ENCODE peak calls at places on chromosomes 1 and 21, in ten cellular contexts. One of them, this sample, is unnamed.

GRCh38 chr1:212968385-212968863 is 18.1 kb downstream of the VASH2 start:
- DNase-seq in CD4-positive, alpha-beta T cell: no peak
- DNase-seq in body of pancreas: no peak
- DNase-seq in trophoblast cell: no peak
- DNase-seq in HepG2: no peak
- DNase-seq in cardiac muscle cell: no peak
- DNase-seq in effector memory CD4-positive, alpha-beta T cell: no peak
- DNase-seq in OCI-LY7: no peak
- DNase-seq in left ventricle myocardium inferior: no peak
- DNase-seq in endothelial cell of umbilical vein: no peak
- DNase-seq in this sample: peak; percentile 99

GRCh38 chr1:82388679-82389078 is 587.9 kb downstream of the ADGRL2 start:
- DNase-seq in trophoblast cell: no peak
- DNase-seq in effector memory CD4-positive, alpha-beta T cell: no peak
- DNase-seq in endothelial cell of umbilical vein: peak; percentile 10
- DNase-seq in CD4-positive, alpha-beta T cell: no peak
- DNase-seq in body of pancreas: no peak
- DNase-seq in HepG2: no peak
- DNase-seq in left ventricle myocardium inferior: no peak
- DNase-seq in OCI-LY7: no peak
- DNase-seq in cardiac muscle cell: peak; percentile 71
- DNase-seq in this sample: peak; percentile 58

GRCh38 chr21:38958940-38959685 is 153.4 kb downstream of the ETS2 start:
- DNase-seq in left ventricle myocardium inferior: no peak
- DNase-seq in endothelial cell of umbilical vein: no peak
- DNase-seq in HepG2: peak; percentile 62
- DNase-seq in body of pancreas: no peak
- DNase-seq in effector memory CD4-positive, alpha-beta T cell: no peak
- DNase-seq in cardiac muscle cell: no peak
- DNase-seq in OCI-LY7: no peak
- DNase-seq in trophoblast cell: peak; percentile 44
- DNase-seq in CD4-positive, alpha-beta T cell: no peak
- DNase-seq in this sample: no peak

GRCh38 chr1:167938083-167938482 is 1.2 kb upstream of the MPC2 start:
- DNase-seq in OCI-LY7: no peak
- DNase-seq in trophoblast cell: no peak
- DNase-seq in left ventricle myocardium inferior: no peak
- DNase-seq in HepG2: peak; percentile 12
- DNase-seq in body of pancreas: no peak
- DNase-seq in endothelial cell of umbilical vein: peak; percentile 21
- DNase-seq in CD4-positive, alpha-beta T cell: no peak
- DNase-seq in cardiac muscle cell: peak; percentile 4
- DNase-seq in effector memory CD4-positive, alpha-beta T cell: no peak
- DNase-seq in this sample: no peak

GRCh38 chr1:72062584-72062983 is 219.8 kb downstream of the NEGR1 start:
- DNase-seq in CD4-positive, alpha-beta T cell: no peak
- DNase-seq in OCI-LY7: no peak
- DNase-seq in effector memory CD4-positive, alpha-beta T cell: no peak
- DNase-seq in left ventricle myocardium inferior: no peak
- DNase-seq in cardiac muscle cell: peak; percentile 26
- DNase-seq in trophoblast cell: no peak
- DNase-seq in body of pancreas: no peak
- DNase-seq in endothelial cell of umbilical vein: no peak
- DNase-seq in HepG2: no peak
- DNase-seq in this sample: no peak

GRCh38 chr1:234667891-234668576 is 58.1 kb upstream of the IRF2BP2 start:
- DNase-seq in OCI-LY7: no peak
- DNase-seq in HepG2: no peak
- DNase-seq in trophoblast cell: no peak
- DNase-seq in endothelial cell of umbilical vein: no peak
- DNase-seq in CD4-positive, alpha-beta T cell: no peak
- DNase-seq in left ventricle myocardium inferior: no peak
- DNase-seq in cardiac muscle cell: no peak
- DNase-seq in effector memory CD4-positive, alpha-beta T cell: no peak
- DNase-seq in body of pancreas: no peak
- DNase-seq in this sample: no peak

GRCh38 chr1:7040969-7041368 is 255.7 kb downstream of the CAMTA1 start:
- DNase-seq in HepG2: no peak
- DNase-seq in OCI-LY7: no peak
- DNase-seq in left ventricle myocardium inferior: no peak
- DNase-seq in CD4-positive, alpha-beta T cell: no peak
- DNase-seq in effector memory CD4-positive, alpha-beta T cell: no peak
- DNase-seq in endothelial cell of umbilical vein: no peak
- DNase-seq in body of pancreas: no peak
- DNase-seq in cardiac muscle cell: no peak
- DNase-seq in trophoblast cell: no peak
- DNase-seq in this sample: no peak

GRCh38 chr1:79215311-79215710 is 208.8 kb upstream of the ADGRL4 start:
- DNase-seq in OCI-LY7: no peak
- DNase-seq in cardiac muscle cell: no peak
- DNase-seq in HepG2: no peak
- DNase-seq in effector memory CD4-positive, alpha-beta T cell: no peak
- DNase-seq in endothelial cell of umbilical vein: no peak
- DNase-seq in trophoblast cell: no peak
- DNase-seq in left ventricle myocardium inferior: no peak
- DNase-seq in CD4-positive, alpha-beta T cell: no peak
- DNase-seq in body of pancreas: no peak
- DNase-seq in this sample: no peak

GRCh38 chr1:176770066-176770465 is 307.1 kb downstream of the PAPPA2 start:
- DNase-seq in body of pancreas: no peak
- DNase-seq in cardiac muscle cell: no peak
- DNase-seq in HepG2: no peak
- DNase-seq in CD4-positive, alpha-beta T cell: no peak
- DNase-seq in left ventricle myocardium inferior: no peak
- DNase-seq in effector memory CD4-positive, alpha-beta T cell: no peak
- DNase-seq in endothelial cell of umbilical vein: no peak
- DNase-seq in trophoblast cell: no peak
- DNase-seq in OCI-LY7: no peak
- DNase-seq in this sample: no peak

GRCh38 chr1:91201174-91201573 is 179.3 kb upstream of the ZNF644 start:
- DNase-seq in body of pancreas: no peak
- DNase-seq in cardiac muscle cell: no peak
- DNase-seq in left ventricle myocardium inferior: no peak
- DNase-seq in OCI-LY7: no peak
- DNase-seq in endothelial cell of umbilical vein: no peak
- DNase-seq in CD4-positive, alpha-beta T cell: no peak
- DNase-seq in effector memory CD4-positive, alpha-beta T cell: no peak
- DNase-seq in HepG2: no peak
- DNase-seq in trophoblast cell: no peak
- DNase-seq in this sample: no peak

GRCh38 chr21:36199021-36199420 is 42.4 kb downstream of the DOP1B start:
- DNase-seq in CD4-positive, alpha-beta T cell: no peak
- DNase-seq in cardiac muscle cell: peak; percentile 26
- DNase-seq in left ventricle myocardium inferior: no peak
- DNase-seq in body of pancreas: no peak
- DNase-seq in HepG2: no peak
- DNase-seq in endothelial cell of umbilical vein: no peak
- DNase-seq in effector memory CD4-positive, alpha-beta T cell: no peak
- DNase-seq in trophoblast cell: no peak
- DNase-seq in OCI-LY7: no peak
- DNase-seq in this sample: no peak

GRCh38 chr1:232950919-232951579 is 638 bp downstream of the NTPCR start:
- DNase-seq in endothelial cell of umbilical vein: peak; percentile 48
- DNase-seq in OCI-LY7: peak; percentile 33
- DNase-seq in trophoblast cell: no peak
- DNase-seq in CD4-positive, alpha-beta T cell: peak; percentile 4
- DNase-seq in left ventricle myocardium inferior: no peak
- DNase-seq in body of pancreas: peak; percentile 16
- DNase-seq in effector memory CD4-positive, alpha-beta T cell: peak; percentile 5
- DNase-seq in HepG2: peak; percentile 24
- DNase-seq in cardiac muscle cell: peak; percentile 56
- DNase-seq in this sample: peak; percentile 39

GRCh38 chr1:114344656-114345055 is 166.3 kb downstream of the TRIM33 start:
- DNase-seq in OCI-LY7: no peak
- DNase-seq in body of pancreas: no peak
- DNase-seq in endothelial cell of umbilical vein: no peak
- DNase-seq in trophoblast cell: no peak
- DNase-seq in HepG2: no peak
- DNase-seq in left ventricle myocardium inferior: no peak
- DNase-seq in CD4-positive, alpha-beta T cell: no peak
- DNase-seq in effector memory CD4-positive, alpha-beta T cell: no peak
- DNase-seq in cardiac muscle cell: no peak
- DNase-seq in this sample: no peak

GRCh38 chr1:175725684-175726083 is 17.7 kb downstream of the TNR start:
- DNase-seq in left ventricle myocardium inferior: no peak
- DNase-seq in body of pancreas: no peak
- DNase-seq in effector memory CD4-positive, alpha-beta T cell: no peak
- DNase-seq in cardiac muscle cell: peak; percentile 86
- DNase-seq in HepG2: peak; percentile 19
- DNase-seq in CD4-positive, alpha-beta T cell: no peak
- DNase-seq in OCI-LY7: peak; percentile 49
- DNase-seq in trophoblast cell: peak; percentile 8
- DNase-seq in endothelial cell of umbilical vein: peak; percentile 54
- DNase-seq in this sample: peak; percentile 71

GRCh38 chr1:1619917-1620361 is 4.6 kb downstream of the MIB2 start:
- DNase-seq in cardiac muscle cell: no peak
- DNase-seq in effector memory CD4-positive, alpha-beta T cell: no peak
- DNase-seq in endothelial cell of umbilical vein: no peak
- DNase-seq in HepG2: peak; percentile 31
- DNase-seq in OCI-LY7: peak; percentile 27
- DNase-seq in CD4-positive, alpha-beta T cell: no peak
- DNase-seq in trophoblast cell: no peak
- DNase-seq in left ventricle myocardium inferior: peak; percentile 75
- DNase-seq in body of pancreas: no peak
- DNase-seq in this sample: peak; percentile 42

GRCh38 chr1:189432761-189433160 is 1044.9 kb downstream of the BRINP3 start:
- DNase-seq in cardiac muscle cell: no peak
- DNase-seq in endothelial cell of umbilical vein: no peak
- DNase-seq in OCI-LY7: no peak
- DNase-seq in body of pancreas: no peak
- DNase-seq in effector memory CD4-positive, alpha-beta T cell: no peak
- DNase-seq in trophoblast cell: no peak
- DNase-seq in HepG2: no peak
- DNase-seq in left ventricle myocardium inferior: no peak
- DNase-seq in CD4-positive, alpha-beta T cell: no peak
- DNase-seq in this sample: no peak
- H3K27ac ChIP-seq in cardiac muscle cell: no peak overlapping the region
- H3K27ac ChIP-seq in endothelial cell of umbilical vein: no peak overlapping the region
- H3K27ac ChIP-seq in OCI-LY7: no peak overlapping the region
- H3K27ac ChIP-seq in body of pancreas: no peak overlapping the region
- H3K27ac ChIP-seq in effector memory CD4-positive, alpha-beta T cell: no peak overlapping the region
- H3K27ac ChIP-seq in trophoblast cell: no peak overlapping the region
- H3K27ac ChIP-seq in HepG2: no peak overlapping the region
- H3K27ac ChIP-seq in left ventricle myocardium inferior: no peak overlapping the region
- H3K27ac ChIP-seq in CD4-positive, alpha-beta T cell: no peak overlapping the region
- H3K27ac ChIP-seq in this sample: no peak overlapping the region

DNA sequence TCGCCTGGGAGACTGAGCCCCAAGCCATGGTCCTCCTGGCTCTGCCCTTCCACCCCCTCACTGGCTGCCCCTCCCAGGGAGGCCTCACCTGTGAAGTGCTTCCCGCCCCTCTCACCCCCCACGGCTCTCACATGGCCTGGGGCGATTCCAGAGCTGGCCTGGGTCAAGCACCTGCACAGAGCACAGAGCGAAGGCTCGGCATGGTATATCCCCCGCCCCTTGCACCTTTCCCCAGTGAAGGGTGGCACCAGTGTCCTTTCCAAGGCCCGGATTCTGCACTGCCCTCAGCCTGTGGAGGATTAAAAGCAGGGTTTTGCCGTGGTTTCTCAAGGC is 1.1 kb upstream of the AJAP1 start:
- DNase-seq in effector memory CD4-positive, alpha-beta T cell: no peak
- DNase-seq in OCI-LY7: no peak
- DNase-seq in body of pancreas: no peak
- DNase-seq in endothelial cell of umbilical vein: no peak
- DNase-seq in cardiac muscle cell: no peak
- DNase-seq in left ventricle myocardium inferior: no peak
- DNase-seq in trophoblast cell: no peak
- DNase-seq in HepG2: no peak
- DNase-seq in CD4-positive, alpha-beta T cell: no peak
- DNase-seq in this sample: no peak
- H3K9me3 ChIP-seq in effector memory CD4-positive, alpha-beta T cell: no peaks in the 10 kb centered on the region
- H3K9me3 ChIP-seq in OCI-LY7: no peaks in the 10 kb centered on the region
- H3K9me3 ChIP-seq in body of pancreas: no peaks in the 10 kb centered on the region
- H3K9me3 ChIP-seq in endothelial cell of umbilical vein: no peaks in the 10 kb centered on the region
- H3K9me3 ChIP-seq in cardiac muscle cell: no peaks in the 10 kb centered on the region
- H3K9me3 ChIP-seq in left ventricle myocardium inferior: no peaks in the 10 kb centered on the region
- H3K9me3 ChIP-seq in trophoblast cell: no peaks in the 10 kb centered on the region
- H3K9me3 ChIP-seq in HepG2: no peaks in the 10 kb centered on the region
- H3K9me3 ChIP-seq in CD4-positive, alpha-beta T cell: no peaks in the 10 kb centered on the region
- H3K9me3 ChIP-seq in this sample: no peaks in the 10 kb centered on the region

GRCh38 chr1:30888975-30889374 is 19.6 kb downstream of the SDC3 start:
- DNase-seq in body of pancreas: no peak
- DNase-seq in OCI-LY7: no peak
- DNase-seq in left ventricle myocardium inferior: no peak
- DNase-seq in trophoblast cell: no peak
- DNase-seq in cardiac muscle cell: no peak
- DNase-seq in effector memory CD4-positive, alpha-beta T cell: no peak
- DNase-seq in endothelial cell of umbilical vein: no peak
- DNase-seq in HepG2: no peak
- DNase-seq in CD4-positive, alpha-beta T cell: no peak
- DNase-seq in this sample: no peak

GRCh38 chr1:30888391-30888790 is 20.2 kb downstream of the SDC3 start:
- DNase-seq in trophoblast cell: no peak
- DNase-seq in effector memory CD4-positive, alpha-beta T cell: no peak
- DNase-seq in left ventricle myocardium inferior: peak; percentile 71
- DNase-seq in OCI-LY7: no peak
- DNase-seq in endothelial cell of umbilical vein: no peak
- DNase-seq in cardiac muscle cell: peak; percentile 86
- DNase-seq in CD4-positive, alpha-beta T cell: no peak
- DNase-seq in body of pancreas: no peak
- DNase-seq in HepG2: no peak
- DNase-seq in this sample: peak; percentile 95

GRCh38 chr1:30889506-30889905 is 19.1 kb downstream of the SDC3 start:
- DNase-seq in effector memory CD4-positive, alpha-beta T cell: no peak
- DNase-seq in HepG2: no peak
- DNase-seq in CD4-positive, alpha-beta T cell: no peak
- DNase-seq in OCI-LY7: no peak
- DNase-seq in cardiac muscle cell: no peak
- DNase-seq in body of pancreas: no peak
- DNase-seq in endothelial cell of umbilical vein: no peak
- DNase-seq in trophoblast cell: peak; percentile 38
- DNase-seq in left ventricle myocardium inferior: no peak
- DNase-seq in this sample: no peak

GRCh38 chr1:30886710-30887428 is 21.7 kb downstream of the SDC3 start:
- DNase-seq in CD4-positive, alpha-beta T cell: no peak
- DNase-seq in trophoblast cell: peak; percentile 35
- DNase-seq in OCI-LY7: no peak
- DNase-seq in HepG2: no peak
- DNase-seq in body of pancreas: no peak
- DNase-seq in effector memory CD4-positive, alpha-beta T cell: no peak
- DNase-seq in cardiac muscle cell: no peak
- DNase-seq in left ventricle myocardium inferior: no peak
- DNase-seq in endothelial cell of umbilical vein: no peak
- DNase-seq in this sample: no peak

GRCh38 chr1:30887485-30888315 is 20.9 kb downstream of the SDC3 start:
- DNase-seq in endothelial cell of umbilical vein: no peak
- DNase-seq in effector memory CD4-positive, alpha-beta T cell: no peak
- DNase-seq in trophoblast cell: no peak
- DNase-seq in body of pancreas: no peak
- DNase-seq in CD4-positive, alpha-beta T cell: no peak
- DNase-seq in OCI-LY7: no peak
- DNase-seq in left ventricle myocardium inferior: no peak
- DNase-seq in HepG2: no peak
- DNase-seq in cardiac muscle cell: no peak
- DNase-seq in this sample: peak; percentile 57
- H3K27ac ChIP-seq in endothelial cell of umbilical vein: no peak overlapping the region
- H3K27ac ChIP-seq in effector memory CD4-positive, alpha-beta T cell: no peak overlapping the region
- H3K27ac ChIP-seq in trophoblast cell: peak overlapping the region; percentile 92
- H3K27ac ChIP-seq in body of pancreas: no peak overlapping the region
- H3K27ac ChIP-seq in CD4-positive, alpha-beta T cell: no peak overlapping the region
- H3K27ac ChIP-seq in OCI-LY7: no peak overlapping the region
- H3K27ac ChIP-seq in left ventricle myocardium inferior: peak overlapping the region; percentile 75
- H3K27ac ChIP-seq in HepG2: no peak overlapping the region
- H3K27ac ChIP-seq in cardiac muscle cell: peak overlapping the region; percentile 90
- H3K27ac ChIP-seq in this sample: peak overlapping the region; percentile 92

GRCh38 chr1:184785529-184785928 is 30.9 kb upstream of the EDEM3 start:
- DNase-seq in effector memory CD4-positive, alpha-beta T cell: no peak
- DNase-seq in body of pancreas: no peak
- DNase-seq in CD4-positive, alpha-beta T cell: no peak
- DNase-seq in OCI-LY7: no peak
- DNase-seq in endothelial cell of umbilical vein: no peak
- DNase-seq in HepG2: no peak
- DNase-seq in trophoblast cell: no peak
- DNase-seq in left ventricle myocardium inferior: no peak
- DNase-seq in cardiac muscle cell: no peak
- DNase-seq in this sample: no peak
- H3K9me3 ChIP-seq in effector memory CD4-positive, alpha-beta T cell: no peaks in the 10 kb centered on the region
- H3K9me3 ChIP-seq in body of pancreas: no peaks in the 10 kb centered on the region
- H3K9me3 ChIP-seq in CD4-positive, alpha-beta T cell: peaks cover 8% of the 10 kb centered on the region
- H3K9me3 ChIP-seq in OCI-LY7: no peaks in the 10 kb centered on the region
- H3K9me3 ChIP-seq in endothelial cell of umbilical vein: no peaks in the 10 kb centered on the region
- H3K9me3 ChIP-seq in HepG2: peaks cover 5% of the 10 kb centered on the region
- H3K9me3 ChIP-seq in trophoblast cell: peaks cover 4% of the 10 kb centered on the region
- H3K9me3 ChIP-seq in left ventricle myocardium inferior: peaks cover 22% of the 10 kb centered on the region
- H3K9me3 ChIP-seq in cardiac muscle cell: no peaks in the 10 kb centered on the region
- H3K9me3 ChIP-seq in this sample: no peaks in the 10 kb centered on the region